ENCODE peak calls at places on chromosome 5, in seven cellular contexts. Y is AG10803, O is nephron progenitor cell, M is heart right ventricle, X is H9, S is B cell, I is lung. V is an unnamed sample.

GRCh38 chr5:168658394-168658793 is 79.2 kb upstream of the PANK3 start:
- DNase-seq in Y (no peak), O (no peak), M (no peak), X (no peak), S (no peak), I (no peak), V (no peak)

GRCh38 chr5:41115281-41115680 is 44.1 kb upstream of the MROH2B start:
- DNase-seq in Y (peak), O (no peak), M (no peak), X (no peak), S (no peak), I (no peak), V (no peak)

GRCh38 chr5:82794876-82795275 is 282.3 kb downstream of the TMEM167A start:
- DNase-seq in Y (no peak), O (no peak), M (no peak), X (no peak), S (no peak), I (no peak), V (no peak)

GRCh38 chr5:51661646-51662265 is 278.5 kb downstream of the ISL1 start:
- DNase-seq in Y (no peak), O (no peak), M (no peak), X (no peak), S (no peak), I (no peak), V (no peak)

GRCh38 chr5:64612349-64612961 is 77.8 kb upstream of the SHISAL2B start:
- DNase-seq in Y (peak), O (peak), M (no peak), X (peak), S (no peak), I (no peak), V (peak)

GRCh38 chr5:141908796-141909195 is 14.9 kb upstream of the DELE1 start:
- DNase-seq in Y (no peak), O (no peak), M (no peak), X (no peak), S (no peak), I (no peak), V (no peak)

GRCh38 chr5:132474131-132474723 is 16.3 kb downstream of the IRF1 start:
- DNase-seq in Y (no peak), O (no peak), M (no peak), X (no peak), S (no peak), I (no peak), V (no peak)

GRCh38 chr5:146721073-146721830 is 157.3 kb downstream of the PPP2R2B start:
- DNase-seq in Y (no peak), O (no peak), M (no peak), X (no peak), S (no peak), I (no peak), V (no peak)

GRCh38 chr5:151708126-151708525 is 21.4 kb upstream of the SPARC start:
- DNase-seq in Y (peak), O (no peak), M (no peak), X (no peak), S (no peak), I (no peak), V (no peak)

GRCh38 chr5:149228610-149229297 is 42.9 kb upstream of the AFAP1L1 start:
- DNase-seq in Y (peak), O (no peak), M (no peak), X (peak), S (no peak), I (peak), V (no peak)

GRCh38 chr5:65190328-65191053 is 291.2 kb downstream of the ADAMTS6 start:
- DNase-seq in Y (peak), O (no peak), M (no peak), X (no peak), S (no peak), I (no peak), V (no peak)

GRCh38 chr5:32439086-32439642 is 5.4 kb downstream of the ZFR start:
- DNase-seq in Y (no peak), O (no peak), M (no peak), X (no peak), S (no peak), I (no peak), V (no peak)

GRCh38 chr5:59542841-59543825 is 350.4 kb downstream of the PDE4D start:
- DNase-seq in Y (peak), O (no peak), M (peak), X (no peak), S (no peak), I (no peak), V (no peak)

GRCh38 chr5:124176692-124177091 is 569.7 kb downstream of the ZNF608 start:
- DNase-seq in Y (no peak), O (no peak), M (no peak), X (no peak), S (no peak), I (no peak), V (peak)

GRCh38 chr5:82975812-82976211 is 101.4 kb downstream of the TMEM167A start:
- DNase-seq in Y (no peak), O (no peak), M (no peak), X (no peak), S (no peak), I (no peak), V (no peak)

GRCh38 chr5:81425569-81425968 is 31.6 kb upstream of the ACOT12 start:
- DNase-seq in Y (peak), O (no peak), M (no peak), X (no peak), S (peak), I (no peak), V (no peak)

GRCh38 chr5:167995844-167996400 is 295.5 kb upstream of the WWC1 start:
- DNase-seq in Y (peak), O (no peak), M (no peak), X (no peak), S (no peak), I (no peak), V (no peak)

GRCh38 chr5:12526113-12526512 is 621.9 kb upstream of the CTNND2 start:
- DNase-seq in Y (no peak), O (no peak), M (no peak), X (no peak), S (no peak), I (no peak), V (no peak)

GRCh38 chr5:119451561-119451960 is 736 bp upstream of the HSD17B4 start:
- DNase-seq in Y (no peak), O (no peak), M (no peak), X (no peak), S (no peak), I (no peak), V (no peak)
- TF ChIP-seq CTCF in Y (no peak), O (no peak), M (no peak), X (peak), S (no peak), I (no peak), V (no peak)

DNA sequence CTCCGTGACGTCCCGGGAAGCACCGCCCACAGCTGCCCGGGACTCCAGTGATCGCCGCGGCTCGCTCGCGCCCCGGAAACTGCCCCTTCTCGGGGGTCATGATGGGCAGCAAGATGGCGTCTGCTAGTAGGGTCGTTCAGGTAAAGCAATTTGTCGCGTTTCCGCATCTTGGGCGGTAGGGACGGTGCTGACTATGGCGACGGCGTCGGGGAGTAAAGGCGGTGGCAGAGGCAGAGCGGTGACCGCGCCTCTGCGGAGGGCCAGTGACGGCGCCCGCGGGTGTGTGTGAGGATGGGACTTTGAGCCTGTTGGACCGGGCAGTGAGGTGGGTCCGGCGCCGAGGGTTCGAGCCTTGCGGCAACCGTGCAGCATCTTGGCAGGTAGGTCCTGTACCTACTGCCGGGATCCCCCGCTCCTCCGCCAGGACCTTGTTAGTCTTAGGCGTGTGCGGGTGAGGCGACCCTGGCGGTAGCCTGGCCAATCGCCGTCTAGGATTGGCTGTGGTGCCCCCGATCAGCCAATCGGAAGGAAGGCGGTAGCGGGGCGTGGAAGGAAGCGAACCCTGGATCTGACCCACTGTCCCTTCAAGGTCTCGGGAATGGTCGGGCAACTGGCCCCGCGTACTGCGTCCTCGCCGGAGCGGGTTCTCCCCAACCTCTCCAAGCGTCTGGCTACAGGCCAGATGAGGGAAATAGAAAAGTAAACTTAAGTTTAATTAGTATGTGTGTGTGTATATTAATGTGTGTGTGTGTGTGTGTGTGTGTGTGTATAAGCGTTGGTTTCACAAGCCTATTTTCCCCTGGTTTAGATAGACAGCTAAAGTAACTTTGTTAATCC is 16.7 kb upstream of the CDK7 start:
- DNase-seq in Y (peak), O (peak), M (peak), X (peak), S (peak), I (peak), V (peak)
- TF ChIP-seq CTCF in Y (peak), O (no peak), M (peak), X (peak), S (no peak), I (no peak), V (peak)

DNA sequence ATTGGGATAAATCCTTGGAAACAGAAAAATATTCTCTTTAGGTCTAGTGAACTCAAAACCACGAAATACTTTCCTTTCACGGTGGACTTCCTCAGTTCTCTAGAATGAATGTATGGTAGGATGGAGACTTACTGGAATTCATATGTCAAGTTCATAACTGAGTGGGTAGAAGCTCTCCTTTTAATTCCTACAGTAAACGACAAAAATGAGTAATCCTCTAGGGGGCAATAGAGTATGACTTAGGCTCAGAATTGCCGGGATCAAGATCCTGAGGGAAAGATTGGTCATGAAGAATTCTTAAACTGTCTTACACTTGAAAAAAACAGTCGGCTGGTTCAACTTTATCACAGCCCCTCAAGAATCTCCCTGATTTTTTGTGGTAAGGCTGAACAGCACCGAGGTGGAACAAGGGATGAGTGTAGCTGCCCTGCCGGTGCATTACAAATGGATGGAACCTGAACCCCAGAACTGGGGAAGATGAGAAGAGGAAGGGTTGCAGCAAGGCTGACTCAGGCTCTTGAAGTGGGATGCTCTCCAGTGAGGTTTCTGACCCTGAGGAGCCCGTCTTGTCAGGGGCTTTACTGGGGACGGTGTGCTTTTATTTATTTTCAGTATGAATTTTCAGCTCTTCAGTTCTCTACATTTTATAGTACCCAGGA is 14.0 kb upstream of the LOX start:
- DNase-seq in Y (peak), O (no peak), M (no peak), X (no peak), S (no peak), I (no peak), V (no peak)
- TF ChIP-seq CTCF in Y (peak), O (peak), M (peak), X (peak), S (no peak), I (peak), V (peak)

GRCh38 chr5:96720408-96720807 is 58.2 kb downstream of the CAST start:
- DNase-seq in Y (no peak), O (no peak), M (no peak), X (no peak), S (no peak), I (no peak), V (no peak)
- TF ChIP-seq CTCF in Y (peak), O (no peak), M (no peak), X (no peak), S (no peak), I (no peak), V (peak)